ENCODE peak calls at places on chromosomes 2 and 18, in seven cellular contexts. K is foreskin fibroblast, G is NB4, U is pancreas, F is astrocyte, I is lung, Y is GM23338. E is an unnamed sample.

GRCh38 chr2:133264951-133265949 is 303.0 kb downstream of the NCKAP5 start:
- DNase-seq in U (peak), K (peak), G (no peak), F (peak), Y (peak), I (peak), E (no peak)

GRCh38 chr2:27353762-27354596 is 2.6 kb downstream of the GTF3C2 start:
- DNase-seq in G (no peak), K (peak), I (no peak), F (peak), Y (no peak), U (no peak), E (peak)

GRCh38 chr2:71615769-71616730 is 162.7 kb downstream of the DYSF start:
- DNase-seq in Y (no peak), G (no peak), U (no peak), I (peak), F (no peak), K (no peak), E (no peak)

GRCh38 chr2:179963626-179964025 is 43.5 kb downstream of the CWC22 start:
- DNase-seq in K (peak), U (no peak), F (peak), I (no peak), G (no peak), Y (no peak), E (peak)

GRCh38 chr2:202032841-202033316 is 776 bp upstream of the FZD7 start:
- DNase-seq in G (peak), Y (peak), I (peak), K (peak), F (no peak), U (peak), E (peak)

GRCh38 chr18:34494359-34494696 is 215.8 kb upstream of the DTNA start:
- DNase-seq in U (peak), K (no peak), Y (peak), F (no peak), G (no peak), I (no peak), E (no peak)

GRCh38 chr2:202237787-202238233 is 587 bp downstream of the SUMO1 start:
- DNase-seq in G (peak), U (peak), Y (peak), F (peak), K (peak), I (peak), E (peak)

GRCh38 chr2:60551241-60552095 is 2.0 kb downstream of the BCL11A start:
- DNase-seq in G (peak), I (no peak), U (peak), F (peak), Y (peak), K (peak), E (peak)

GRCh38 chr2:230564805-230565779 is 147.6 kb upstream of the CAB39 start:
- DNase-seq in I (no peak), G (peak), F (peak), Y (no peak), U (no peak), K (peak), E (no peak)

GRCh38 chr2:10900216-10901109 is 11.3 kb upstream of the KCNF1 start:
- DNase-seq in F (no peak), I (no peak), G (peak), Y (no peak), K (no peak), U (no peak), E (no peak)

GRCh38 chr2:7773362-7773973 is 856.3 kb downstream of the RNF144A start:
- DNase-seq in U (no peak), K (peak), I (peak), F (peak), Y (no peak), G (peak), E (no peak)

DNA sequence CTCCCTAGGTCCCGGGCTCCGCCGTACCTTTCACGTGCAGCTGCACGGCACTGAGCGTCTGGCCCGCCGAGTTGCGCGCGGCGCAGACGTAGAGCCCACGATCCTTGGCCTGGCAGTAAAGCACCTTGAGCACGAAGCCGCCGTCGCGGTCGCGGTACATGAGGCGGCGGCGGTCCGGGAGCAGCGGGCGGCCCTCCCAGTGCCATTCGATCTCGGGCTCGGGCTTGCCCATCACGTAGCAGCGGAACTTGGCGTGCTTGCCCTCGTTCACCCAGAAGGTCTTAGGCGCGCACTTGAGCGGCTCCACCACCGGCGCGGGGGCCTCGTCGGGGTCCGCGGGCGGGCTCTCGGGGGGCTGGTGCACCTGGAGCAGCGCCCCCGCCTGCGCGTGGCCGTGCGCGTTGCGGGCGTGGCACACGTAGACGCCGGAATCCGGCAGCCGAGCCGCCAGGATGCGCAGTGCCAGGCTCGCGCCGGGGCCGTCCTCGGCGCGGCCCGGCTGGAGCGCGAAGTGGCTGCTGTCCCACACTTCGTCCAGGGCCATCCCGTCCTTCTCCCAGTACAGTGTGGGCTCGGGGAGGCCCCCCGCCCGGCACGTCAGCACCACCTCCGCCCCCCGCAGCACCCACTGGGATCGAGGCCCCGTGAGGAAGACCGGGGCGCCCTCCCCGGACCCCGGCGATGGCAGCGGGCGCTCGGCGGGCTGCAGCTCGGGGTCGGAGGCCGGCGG is 980 bp downstream of the OBSL1 start:
- DNase-seq in G (peak), F (peak), K (peak), I (no peak), Y (peak), U (no peak), E (peak)
- H3K4me3 ChIP-seq in G (peak), F (peak), K (peak), I (peak), Y (peak), U (peak), E (peak)

DNA sequence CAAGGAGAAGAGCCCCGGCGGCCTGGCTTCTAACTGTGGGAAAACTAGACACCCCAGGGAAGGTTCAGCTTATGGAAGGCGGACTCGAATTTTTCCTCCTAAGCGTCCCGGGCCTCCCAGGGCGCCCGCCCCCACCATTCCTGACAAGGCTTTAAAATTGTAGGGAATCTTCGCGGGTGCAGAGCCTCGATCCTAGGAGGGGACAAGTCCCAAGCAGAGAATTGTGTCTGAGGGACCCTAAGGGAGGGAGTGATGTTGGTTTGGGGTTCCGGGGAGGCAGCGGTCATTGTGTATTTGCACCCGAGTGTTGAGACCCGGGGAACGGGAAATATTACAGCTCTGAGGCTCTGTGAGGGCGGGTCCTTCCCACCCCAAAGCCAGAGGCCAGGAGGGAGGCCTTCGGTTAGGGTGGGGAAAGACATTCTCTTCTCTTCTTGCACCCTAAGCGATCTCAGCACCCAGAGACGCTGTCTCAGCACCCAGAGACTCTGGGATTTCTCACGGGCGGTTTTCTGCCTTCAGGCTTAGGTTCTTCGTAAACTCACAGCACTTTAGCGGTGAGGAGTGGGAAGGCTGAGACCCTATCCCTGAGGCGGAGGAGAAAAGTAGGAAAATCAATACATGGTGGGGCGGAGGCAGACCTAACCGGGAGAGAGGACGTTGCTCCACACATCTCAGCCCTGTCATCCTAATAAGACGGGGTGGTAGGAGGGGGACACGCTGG is 7.6 kb downstream of the OSR1 start:
- DNase-seq in Y (no peak), K (no peak), F (no peak), G (no peak), I (no peak), U (no peak), E (no peak)
- H3K4me3 ChIP-seq in Y (peak), K (no peak), F (peak), G (no peak), I (no peak), U (no peak), E (no peak)

GRCh38 chr18:500556-501405 is at the start of gene COLEC12:
- DNase-seq in I (peak), Y (peak), U (no peak), F (no peak), K (peak), G (no peak), E (peak)
- H3K4me3 ChIP-seq in I (peak), Y (peak), U (peak), F (peak), K (peak), G (no peak), E (peak)

GRCh38 chr2:239305771-239306170 is 95.0 kb downstream of the HDAC4 start:
- DNase-seq in G (no peak), U (no peak), F (no peak), I (no peak), K (no peak), Y (peak), E (no peak)

GRCh38 chr2:239306274-239307220 is 94.3 kb downstream of the HDAC4 start:
- DNase-seq in F (no peak), K (no peak), Y (no peak), U (no peak), G (no peak), I (no peak), E (no peak)

GRCh38 chr2:239308696-239309397 is 92.0 kb downstream of the HDAC4 start:
- DNase-seq in F (no peak), K (peak), I (no peak), U (peak), Y (no peak), G (no peak), E (peak)

GRCh38 chr2:239307921-239308620 is 92.7 kb downstream of the HDAC4 start:
- DNase-seq in G (peak), U (no peak), F (no peak), I (no peak), K (no peak), Y (no peak), E (peak)

DNA sequence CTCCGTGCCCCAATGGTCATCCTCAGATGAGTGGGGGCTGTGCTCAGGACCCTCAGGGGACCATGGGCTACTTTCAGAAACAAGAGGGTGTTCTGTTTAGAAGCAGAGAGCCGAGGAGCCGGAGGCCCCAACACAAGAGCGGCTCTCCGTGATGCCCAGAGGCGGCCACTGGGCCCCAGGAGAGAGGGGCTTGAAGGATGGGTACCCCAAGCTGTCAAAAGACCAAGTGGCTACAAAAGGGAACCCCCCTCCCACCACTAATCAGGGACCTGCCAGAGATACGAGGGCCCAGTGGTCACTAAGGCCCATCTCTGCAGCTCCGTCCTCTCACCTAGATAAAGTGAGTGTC is 93.6 kb downstream of the HDAC4 start:
- DNase-seq in F (no peak), Y (no peak), G (no peak), I (no peak), K (no peak), U (no peak), E (no peak)
- H3K4me3 ChIP-seq in F (no peak), Y (no peak), G (no peak), I (no peak), K (no peak), U (no peak), E (no peak)

GRCh38 chr18:32975501-32975900 is 202.7 kb upstream of the KLHL14 start:
- DNase-seq in G (no peak), I (no peak), Y (no peak), U (no peak), F (no peak), K (no peak), E (no peak)
- H3K4me3 ChIP-seq in G (no peak), I (no peak), Y (no peak), U (no peak), F (no peak), K (no peak), E (no peak)

GRCh38 chr2:101975171-101975870 is 16.4 kb upstream of the IL1R2 start:
- DNase-seq in I (no peak), Y (no peak), G (no peak), U (no peak), F (no peak), K (no peak), E (no peak)

GRCh38 chr2:101971836-101972235 is 19.9 kb upstream of the IL1R2 start:
- DNase-seq in G (no peak), K (peak), U (no peak), F (no peak), I (no peak), Y (no peak), E (peak)

GRCh38 chr2:101974663-101975062 is 17.1 kb upstream of the IL1R2 start:
- DNase-seq in F (no peak), I (no peak), G (no peak), K (peak), Y (peak), U (no peak), E (no peak)

GRCh38 chr2:101970901-101971300 is 20.9 kb upstream of the IL1R2 start:
- DNase-seq in G (no peak), Y (no peak), I (no peak), U (no peak), F (no peak), K (no peak), E (no peak)

DNA sequence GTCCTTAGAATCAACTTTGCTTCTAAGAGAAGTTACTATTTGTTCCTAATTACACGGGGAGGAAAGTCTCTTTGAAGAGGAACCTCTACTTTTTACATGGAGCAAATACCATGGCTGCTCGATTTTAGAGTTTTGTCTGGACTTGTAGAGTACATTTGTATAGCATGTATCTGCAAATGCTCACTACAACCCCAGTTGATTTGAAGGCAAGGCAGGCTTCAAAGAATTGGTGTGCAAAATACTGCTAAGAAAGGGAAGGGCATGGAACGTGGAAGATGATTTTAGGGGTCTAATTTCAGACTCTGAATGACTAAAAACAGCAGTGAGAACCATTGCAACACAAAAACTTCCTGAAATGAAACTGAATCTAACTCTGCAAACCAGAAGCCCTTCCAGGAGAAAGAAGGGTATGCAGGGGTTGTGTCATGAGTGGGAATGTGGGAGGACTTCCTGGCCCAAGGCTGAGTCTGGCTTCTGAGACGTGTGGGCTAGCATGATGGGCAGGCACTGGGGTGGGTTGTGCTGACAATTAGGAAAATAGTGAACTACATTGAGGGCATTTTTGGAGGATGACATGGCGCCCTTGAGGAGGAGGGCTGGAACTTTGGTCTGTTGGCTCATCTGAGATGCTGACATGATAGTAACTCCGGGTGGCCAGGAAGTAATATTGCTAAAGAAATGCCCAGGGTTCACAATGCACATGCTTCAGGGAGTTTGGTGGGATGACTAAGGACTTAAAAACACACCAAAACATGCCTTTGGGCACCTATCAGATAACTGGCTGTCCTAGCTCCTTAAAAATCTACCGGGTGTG is 18.9 kb upstream of the IL1R2 start:
- DNase-seq in K (peak), I (no peak), F (peak), U (no peak), G (peak), Y (no peak), E (peak)
- H3K4me3 ChIP-seq in K (no peak), I (no peak), F (no peak), U (no peak), G (peak), Y (no peak), E (no peak)

GRCh38 chr2:62704654-62705006 is 883 bp upstream of the EHBP1 start:
- DNase-seq in K (no peak), G (no peak), U (no peak), F (no peak), Y (peak), I (no peak), E (no peak)

GRCh38 chr2:62698653-62699052 is 6.9 kb upstream of the EHBP1 start:
- DNase-seq in K (peak), I (no peak), U (no peak), G (no peak), Y (no peak), F (no peak), E (peak)
- H3K4me3 ChIP-seq in K (no peak), I (no peak), U (no peak), G (no peak), Y (no peak), F (no peak), E (peak)

DNA sequence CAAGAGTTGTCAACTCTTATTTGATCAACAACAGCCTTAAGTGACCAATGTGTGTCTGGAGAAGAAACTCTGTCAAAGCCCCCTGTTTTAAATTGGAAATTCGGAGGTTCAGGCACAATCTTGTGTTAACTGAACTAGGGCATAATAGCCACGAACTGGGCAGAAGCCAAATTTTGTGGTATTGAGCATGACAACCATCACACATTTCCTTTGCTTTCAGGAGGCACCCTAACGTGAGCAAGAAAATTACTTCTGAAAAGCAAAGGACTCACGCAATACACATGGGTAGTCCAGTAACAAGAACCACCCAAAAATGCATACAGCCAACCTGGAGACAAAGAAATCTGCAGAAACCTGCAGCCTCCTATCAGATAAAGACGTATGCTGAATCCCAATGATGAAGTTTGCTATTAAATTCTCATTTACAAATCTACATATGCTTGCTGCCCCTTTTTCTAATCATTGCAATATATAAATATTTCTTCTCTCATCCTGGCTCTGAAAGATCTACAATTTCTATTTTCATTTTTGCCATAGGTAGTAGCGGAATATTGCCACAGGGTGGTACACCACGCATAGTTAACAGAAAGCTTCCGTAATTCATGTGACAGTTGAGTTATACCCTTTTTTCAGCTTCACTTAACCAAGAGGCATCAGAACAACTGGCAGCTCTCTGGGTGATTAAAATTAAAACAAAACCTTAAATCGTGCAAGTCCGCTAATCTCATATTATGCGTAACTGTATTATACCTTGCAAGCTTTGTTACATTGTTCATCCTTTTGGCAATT is 495.8 kb downstream of the NRXN1 start:
- DNase-seq in F (peak), U (no peak), K (peak), G (peak), I (no peak), Y (peak), E (peak)
- H3K4me3 ChIP-seq in F (no peak), U (no peak), K (no peak), G (no peak), I (no peak), Y (no peak), E (no peak)

E was measured in adipocyte.